ENCODE peak calls at places on chromosomes 4 and X, in six cellular contexts. B is activated B cell treated with CpG ODN at 0.5 μM for 24 hours, Z is colonic mucosa, M is esophagus squamous epithelium, K is HFFc6, U is AG09309. X is an unnamed sample.

GRCh38 chr4:91325495-91325894 is 978.3 kb upstream of the GRID2 start:
- DNase-seq in M (no peak), U (no peak), Z (no peak), B (no peak), K (no peak), X (no peak)

GRCh38 chrX:10360121-10360520 is 203.3 kb downstream of the CLCN4 start:
- DNase-seq in U (no peak), M (no peak), Z (no peak), B (no peak), K (no peak), X (no peak)

GRCh38 chrX:53714580-53715335 is 28.2 kb upstream of the HUWE1 start:
- DNase-seq in K (no peak), M (no peak), U (no peak), B (peak; percentile 16), Z (no peak), X (peak; percentile 38)

GRCh38 chr4:52312722-52313121 is 261.6 kb downstream of the SPATA18 start:
- DNase-seq in U (no peak), K (no peak), M (no peak), B (no peak), Z (no peak), X (no peak)

GRCh38 chr4:184417802-184418511 is 56.4 kb downstream of the IRF2 start:
- DNase-seq in K (peak; percentile 90), Z (no peak), U (peak; percentile 66), M (no peak), B (no peak), X (no peak)

GRCh38 chr4:23001478-23001877 is 308.7 kb downstream of the GBA3 start:
- DNase-seq in Z (no peak), K (no peak), B (no peak), U (no peak), M (no peak), X (no peak)

GRCh38 chr4:25870081-25870480 is 7.3 kb upstream of the SEL1L3 start:
- DNase-seq in M (no peak), U (no peak), B (no peak), K (no peak), Z (no peak), X (no peak)

GRCh38 chrX:155819966-155820491 is 61.1 kb upstream of the VAMP7 start:
- DNase-seq in K (peak; percentile 74), M (no peak), B (no peak), Z (peak; percentile 69), U (peak; percentile 59), X (peak; percentile 47)

GRCh38 chr4:23631255-23631950 is 258.4 kb downstream of the PPARGC1A start:
- DNase-seq in K (no peak), U (no peak), Z (no peak), M (no peak), B (no peak), X (no peak)

GRCh38 chr4:183797041-183797444 is 108.1 kb upstream of the STOX2 start:
- DNase-seq in Z (peak; percentile 29), M (no peak), K (no peak), U (no peak), B (no peak), X (no peak)

GRCh38 chr4:69748176-69748575 is 12.2 kb downstream of the SULT1B1 start:
- DNase-seq in U (no peak), K (no peak), M (no peak), Z (no peak), B (no peak), X (no peak)

GRCh38 chr4:6253111-6253510 is 16.5 kb upstream of the WFS1 start:
- DNase-seq in M (no peak), U (no peak), Z (no peak), B (no peak), K (no peak), X (no peak)

GRCh38 chr4:99816611-99817309 is at the start of gene DAPP1:
- DNase-seq in U (no peak), B (peak; percentile 64), K (no peak), Z (peak; percentile 68), M (peak; percentile 63), X (peak; percentile 80)

GRCh38 chr4:21827575-21827974 is 121.0 kb downstream of the KCNIP4 start:
- DNase-seq in B (no peak), Z (no peak), K (no peak), U (peak; percentile 34), M (no peak), X (no peak)

GRCh38 chr4:152990471-152991131 is 54.5 kb downstream of the FHDC1 start:
- DNase-seq in Z (no peak), U (no peak), K (no peak), M (no peak), B (no peak), X (no peak)

GRCh38 chr4:67568820-67569219 is 10.3 kb downstream of the STAP1 start:
- DNase-seq in B (no peak), K (no peak), Z (no peak), U (no peak), M (no peak), X (no peak)

GRCh38 chr4:183905081-183905592 is at the start of gene STOX2:
- DNase-seq in B (no peak), K (no peak), M (peak; percentile 5), U (no peak), Z (peak; percentile 56), X (peak; percentile 64)

GRCh38 chr4:10096201-10096975 is 20.2 kb downstream of the WDR1 start:
- DNase-seq in M (no peak), U (peak; percentile 69), Z (peak; percentile 60), K (peak; percentile 93), B (no peak), X (peak; percentile 93)

GRCh38 chrX:120450163-120450562 is 18.9 kb downstream of the LAMP2 start:
- DNase-seq in B (no peak), U (no peak), Z (no peak), M (no peak), K (no peak), X (no peak)

GRCh38 chr4:40587826-40588225 is 41.8 kb downstream of the RBM47 start:
- DNase-seq in K (peak; percentile 77), M (no peak), U (peak; percentile 35), B (no peak), Z (no peak), X (peak; percentile 75)

GRCh38 chrX:80022363-80023031 is 7.9 kb downstream of the TBX22 start:
- DNase-seq in B (no peak), K (no peak), U (no peak), Z (no peak), M (no peak), X (no peak)

GRCh38 chr4:74451214-74451661 is 6.3 kb downstream of the AREG start:
- DNase-seq in K (peak; percentile 67), B (no peak), Z (no peak), M (no peak), U (no peak), X (peak; percentile 50)

GRCh38 chr4:123343400-123344060 is 53.1 kb upstream of the SPRY1 start:
- DNase-seq in K (no peak), B (no peak), U (no peak), Z (no peak), M (no peak), X (no peak)

GRCh38 chrX:150377010-150377409 is 13.9 kb downstream of the MAMLD1 start:
- DNase-seq in K (no peak), Z (no peak), U (no peak), M (no peak), B (no peak), X (no peak)

GRCh38 chr4:7148337-7148736 is 44.0 kb upstream of the SORCS2 start:
- DNase-seq in U (no peak), B (no peak), K (no peak), M (no peak), Z (no peak), X (no peak)

DNA sequence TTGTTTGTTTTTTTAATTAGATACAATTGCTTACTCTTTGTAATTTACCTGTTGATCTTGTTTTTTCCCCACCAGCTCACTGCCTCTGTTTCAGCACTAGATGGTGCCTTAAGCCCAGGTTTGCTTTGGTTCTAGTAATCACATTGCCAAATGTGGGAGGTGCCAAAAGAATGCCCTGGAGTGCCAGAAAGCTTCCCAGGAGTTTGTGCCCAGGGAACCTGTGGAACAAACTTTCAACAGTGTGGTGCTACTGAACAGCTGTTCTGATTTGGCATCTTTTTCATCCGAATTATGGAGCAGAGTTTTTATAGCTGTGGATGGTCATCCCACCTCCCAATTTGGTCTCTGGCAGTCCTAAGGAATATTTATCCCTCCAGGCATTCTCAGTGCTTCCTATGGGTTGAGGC is 1000.7 kb downstream of the STIM2 start:
- DNase-seq in M (no peak), Z (no peak), U (peak; percentile 51), K (peak; percentile 87), B (no peak), X (no peak)
- TF ChIP-seq CTCF in M (no peak), Z (no peak), U (peak; percentile 87), K (peak; percentile 87), B (no peak), X (no peak)

GRCh38 chrX:74835566-74835965 is 89.7 kb downstream of the NEXMIF start:
- DNase-seq in B (no peak), K (no peak), M (no peak), Z (no peak), U (no peak), X (no peak)
- TF ChIP-seq CTCF in B (no peak), K (no peak), M (no peak), Z (no peak), U (no peak), X (no peak)

GRCh38 chrX:56802428-56802827 is 73.4 kb downstream of the NBDY start:
- DNase-seq in Z (no peak), K (no peak), B (no peak), U (no peak), M (no peak), X (no peak)

GRCh38 chrX:56798866-56799864 is 70.1 kb downstream of the NBDY start:
- DNase-seq in U (no peak), B (no peak), K (no peak), Z (peak; percentile 34), M (no peak), X (no peak)

GRCh38 chrX:56800307-56800706 is 71.3 kb downstream of the NBDY start:
- DNase-seq in Z (peak; percentile 14), U (no peak), B (no peak), K (no peak), M (no peak), X (no peak)

GRCh38 chrX:56802921-56803848 is 74.1 kb downstream of the NBDY start:
- DNase-seq in M (no peak), Z (peak; percentile 81), U (peak; percentile 66), B (no peak), K (no peak), X (no peak)

GRCh38 chrX:56800801-56801200 is 71.8 kb downstream of the NBDY start:
- DNase-seq in M (no peak), U (no peak), B (no peak), K (no peak), Z (peak; percentile 15), X (no peak)
- TF ChIP-seq CTCF in M (no peak), U (peak; percentile 5), B (no peak), K (no peak), Z (no peak), X (no peak)

DNA sequence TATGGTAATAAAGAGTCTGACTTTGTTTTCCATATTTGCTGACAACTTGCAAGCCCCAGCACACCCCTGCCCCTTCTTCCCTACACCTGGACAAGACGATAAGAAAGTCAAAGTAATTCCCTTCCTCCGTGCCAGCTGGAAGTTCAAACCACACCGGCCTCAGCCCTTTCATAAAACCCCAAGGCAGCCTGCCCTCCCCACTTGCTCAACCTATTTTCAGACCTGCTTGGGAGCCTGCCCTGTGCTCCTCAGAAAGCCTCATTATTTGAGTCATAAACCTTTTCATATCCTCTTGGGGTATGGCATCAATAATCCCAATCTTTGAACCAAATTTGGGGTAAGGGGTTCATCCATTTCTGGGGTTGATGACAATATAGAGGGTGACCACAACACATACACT is 29.5 kb downstream of the NIPAL1 start:
- DNase-seq in K (no peak), M (no peak), B (no peak), U (no peak), Z (no peak), X (no peak)
- TF ChIP-seq CTCF in K (no peak), M (no peak), B (no peak), U (no peak), Z (no peak), X (no peak)

GRCh38 chr4:102345795-102346100 is 466 bp upstream of the SLC39A8 start:
- DNase-seq in U (no peak), Z (no peak), K (no peak), B (no peak), M (no peak), X (no peak)
- TF ChIP-seq CTCF in U (no peak), Z (no peak), K (peak; percentile 54), B (no peak), M (no peak), X (peak; percentile 62)

X was measured in CD14-positive monocyte.